ENCODE peak calls at places on chromosome 5, in nine cellular contexts. J, R, B, F, O, Y, G, W and K are unnamed samples.

GRCh38 chr5:150186137-150186536 is 3.7 kb upstream of the SLC6A7 start:
- DNase-seq in J (no peak), R (no peak), B (no peak), F (no peak), O (no peak), Y (no peak), G (no peak), W (no peak), K (no peak)

GRCh38 chr5:169914766-169915165 is 65.5 kb downstream of the INSYN2B start:
- DNase-seq in J (no peak), R (peak; percentile 41), B (no peak), F (peak; percentile 54), O (no peak), Y (no peak), G (no peak), W (peak; percentile 75), K (no peak)

GRCh38 chr5:58184910-58185309 is 275.0 kb downstream of the PLK2 start:
- DNase-seq in J (no peak), R (no peak), B (no peak), F (peak; percentile 86), O (no peak), Y (no peak), G (no peak), W (peak; percentile 50), K (no peak)

GRCh38 chr5:147461915-147462314 is 48.0 kb downstream of the DPYSL3 start:
- DNase-seq in J (no peak), R (no peak), B (no peak), F (peak; percentile 75), O (no peak), Y (no peak), G (no peak), W (peak; percentile 28), K (no peak)

GRCh38 chr5:57776035-57776434 is 293.4 kb upstream of the ACTBL2 start:
- DNase-seq in J (no peak), R (no peak), B (no peak), F (peak; percentile 34), O (no peak), Y (no peak), G (no peak), W (peak; percentile 66), K (no peak)

GRCh38 chr5:141513021-141513626 is 24.2 kb downstream of the PCDHGC5 start:
- DNase-seq in J (peak; percentile 39), R (peak; percentile 67), B (peak; percentile 34), F (peak; percentile 33), O (no peak), Y (no peak), G (peak; percentile 59), W (peak; percentile 59), K (peak; percentile 45)

GRCh38 chr5:57711471-57711870 is 228.9 kb upstream of the ACTBL2 start:
- DNase-seq in J (no peak), R (no peak), B (no peak), F (peak; percentile 62), O (no peak), Y (no peak), G (no peak), W (peak; percentile 54), K (no peak)

GRCh38 chr5:90898330-90899013 is 339.9 kb downstream of the ADGRV1 start:
- DNase-seq in J (no peak), R (no peak), B (no peak), F (peak; percentile 4), O (no peak), Y (no peak), G (no peak), W (peak; percentile 8), K (no peak)

GRCh38 chr5:43514471-43514815 is 505 bp downstream of the C5orf34 start:
- DNase-seq in J (no peak), R (no peak), B (peak; percentile 21), F (peak; percentile 73), O (peak; percentile 83), Y (no peak), G (no peak), W (peak; percentile 87), K (no peak)

GRCh38 chr5:172553838-172554344 is 87.2 kb upstream of the NEURL1B start:
- DNase-seq in J (no peak), R (no peak), B (no peak), F (no peak), O (no peak), Y (no peak), G (no peak), W (no peak), K (no peak)

GRCh38 chr5:180704362-180704761 is 35.5 kb downstream of the OR2Y1 start:
- DNase-seq in J (peak; percentile 7), R (no peak), B (no peak), F (peak; percentile 42), O (peak; percentile 47), Y (no peak), G (no peak), W (peak; percentile 7), K (no peak)

GRCh38 chr5:112863549-112863948 is 2.5 kb downstream of the SRP19 start:
- DNase-seq in J (no peak), R (no peak), B (no peak), F (no peak), O (no peak), Y (no peak), G (no peak), W (no peak), K (no peak)

GRCh38 chr5:7794301-7794700 is 56.6 kb downstream of the CFAP90 start:
- DNase-seq in J (no peak), R (no peak), B (no peak), F (no peak), O (no peak), Y (no peak), G (no peak), W (no peak), K (no peak)

GRCh38 chr5:116229131-116229530 is 144.3 kb downstream of the COMMD10 start:
- DNase-seq in J (no peak), R (no peak), B (no peak), F (no peak), O (no peak), Y (no peak), G (no peak), W (no peak), K (no peak)

GRCh38 chr5:6377121-6377520 is 1.2 kb downstream of the MED10 start:
- DNase-seq in J (no peak), R (no peak), B (no peak), F (no peak), O (no peak), Y (no peak), G (no peak), W (peak; percentile 5), K (no peak)

GRCh38 chr5:153159611-153160010 is 330.9 kb upstream of the GRIA1 start:
- DNase-seq in J (no peak), R (no peak), B (no peak), F (peak; percentile 81), O (no peak), Y (no peak), G (no peak), W (no peak), K (no peak)

GRCh38 chr5:178216779-178217178 is 12.4 kb downstream of the HNRNPAB start:
- DNase-seq in J (no peak), R (no peak), B (no peak), F (no peak), O (no peak), Y (no peak), G (no peak), W (no peak), K (no peak)

GRCh38 chr5:26553079-26553478 is 485.3 kb downstream of the CDH9 start:
- DNase-seq in J (no peak), R (no peak), B (no peak), F (peak; percentile 71), O (peak; percentile 92), Y (peak; percentile 92), G (no peak), W (no peak), K (no peak)

GRCh38 chr5:137734962-137735530 is 843 bp downstream of the KLHL3 start:
- DNase-seq in J (peak; percentile 32), R (no peak), B (no peak), F (no peak), O (peak; percentile 33), Y (peak; percentile 5), G (peak; percentile 44), W (peak; percentile 52), K (peak; percentile 19)

GRCh38 chr5:89397096-89397495 is 514.1 kb upstream of the MEF2C start:
- DNase-seq in J (no peak), R (no peak), B (no peak), F (peak; percentile 5), O (no peak), Y (no peak), G (no peak), W (no peak), K (no peak)

GRCh38 chr5:108634951-108635288 is 112.8 kb upstream of the FER start:
- DNase-seq in J (no peak), R (no peak), B (no peak), F (no peak), O (no peak), Y (no peak), G (no peak), W (peak; percentile 35), K (no peak)

GRCh38 chr5:43839218-43839617 is 236.2 kb downstream of the NNT start:
- DNase-seq in J (no peak), R (no peak), B (no peak), F (peak; percentile 24), O (no peak), Y (no peak), G (no peak), W (peak; percentile 91), K (no peak)

GRCh38 chr5:171945066-171945465 is 61.4 kb downstream of the FBXW11 start:
- DNase-seq in J (no peak), R (no peak), B (no peak), F (peak; percentile 21), O (no peak), Y (no peak), G (no peak), W (peak; percentile 51), K (no peak)

GRCh38 chr5:126479810-126480209 is 56.6 kb downstream of the GRAMD2B start:
- DNase-seq in J (no peak), R (no peak), B (no peak), F (no peak), O (no peak), Y (no peak), G (no peak), W (no peak), K (no peak)

GRCh38 chr5:53419247-53419646 is 61.2 kb upstream of the FST start:
- DNase-seq in J (no peak), R (no peak), B (no peak), F (peak; percentile 82), O (no peak), Y (no peak), G (no peak), W (peak; percentile 93), K (no peak)

GRCh38 chr5:36482812-36483211 is 123.6 kb upstream of the SLC1A3 start:
- DNase-seq in J (no peak), R (no peak), B (no peak), F (no peak), O (no peak), Y (no peak), G (no peak), W (no peak), K (no peak)

GRCh38 chr5:42636946-42637345 is 119.7 kb upstream of the CCDC152 start:
- DNase-seq in J (no peak), R (no peak), B (no peak), F (no peak), O (no peak), Y (no peak), G (no peak), W (no peak), K (no peak)

GRCh38 chr5:169650701-169651331 is 13.7 kb downstream of the DOCK2 start:
- DNase-seq in J (no peak), R (no peak), B (no peak), F (peak; percentile 92), O (no peak), Y (no peak), G (peak; percentile 52), W (peak; percentile 91), K (peak; percentile 77)

GRCh38 chr5:14064841-14065240 is 78.3 kb upstream of the TRIO start:
- DNase-seq in J (no peak), R (no peak), B (no peak), F (peak; percentile 63), O (no peak), Y (no peak), G (no peak), W (peak; percentile 67), K (no peak)

GRCh38 chr5:66713998-66714397 is 117.8 kb downstream of the MAST4 start:
- DNase-seq in J (no peak), R (no peak), B (no peak), F (peak; percentile 42), O (no peak), Y (no peak), G (peak; percentile 5), W (no peak), K (no peak)

GRCh38 chr5:93395891-93396465 is 185.0 kb downstream of the NR2F1-AS1 start:
- DNase-seq in J (no peak), R (no peak), B (no peak), F (no peak), O (no peak), Y (no peak), G (no peak), W (peak; percentile 34), K (no peak)